ENCODE peak calls at places on chromosomes 1 and 21, in ten cellular contexts. One of them, this sample, is unnamed.

GRCh38 chr1:71307451-71307850 is 226.6 kb upstream of the ZRANB2 start:
- DNase-seq in breast epithelium: no peak
- DNase-seq in choroid plexus epithelial cell: peak; percentile 8
- DNase-seq in endodermal cell: no peak
- DNase-seq in AG04450: peak; percentile 3
- DNase-seq in heart left ventricle: peak; percentile 21
- DNase-seq in AG10803: peak; percentile 95
- DNase-seq in IMR-90: peak; percentile 19
- DNase-seq in stomach: no peak
- DNase-seq in upper lobe of left lung: no peak
- DNase-seq in this sample: peak; percentile 18

GRCh38 chr1:26110731-26111529 is 694 bp upstream of the PDIK1L start:
- DNase-seq in upper lobe of left lung: peak; percentile 81
- DNase-seq in endodermal cell: peak; percentile 91
- DNase-seq in IMR-90: peak; percentile 54
- DNase-seq in stomach: peak; percentile 87
- DNase-seq in AG10803: peak; percentile 65
- DNase-seq in AG04450: no peak
- DNase-seq in choroid plexus epithelial cell: peak; percentile 70
- DNase-seq in breast epithelium: peak; percentile 75
- DNase-seq in heart left ventricle: peak; percentile 81
- DNase-seq in this sample: peak; percentile 27

GRCh38 chr1:92965003-92965402 is 3.7 kb upstream of the DIPK1A start:
- DNase-seq in AG10803: no peak
- DNase-seq in stomach: no peak
- DNase-seq in IMR-90: no peak
- DNase-seq in AG04450: no peak
- DNase-seq in breast epithelium: no peak
- DNase-seq in heart left ventricle: no peak
- DNase-seq in endodermal cell: no peak
- DNase-seq in upper lobe of left lung: no peak
- DNase-seq in choroid plexus epithelial cell: no peak
- DNase-seq in this sample: no peak

GRCh38 chr1:224726783-224727182 is 110.7 kb downstream of the CNIH3 start:
- DNase-seq in IMR-90: peak; percentile 91
- DNase-seq in breast epithelium: no peak
- DNase-seq in AG04450: peak; percentile 85
- DNase-seq in endodermal cell: no peak
- DNase-seq in stomach: no peak
- DNase-seq in heart left ventricle: no peak
- DNase-seq in AG10803: peak; percentile 97
- DNase-seq in upper lobe of left lung: peak; percentile 42
- DNase-seq in choroid plexus epithelial cell: peak; percentile 91
- DNase-seq in this sample: peak; percentile 91

GRCh38 chr1:17010601-17011438 is 908 bp downstream of the ATP13A2 start:
- DNase-seq in IMR-90: peak; percentile 13
- DNase-seq in stomach: peak; percentile 63
- DNase-seq in AG10803: peak; percentile 56
- DNase-seq in AG04450: no peak
- DNase-seq in breast epithelium: peak; percentile 69
- DNase-seq in endodermal cell: peak; percentile 68
- DNase-seq in heart left ventricle: peak; percentile 71
- DNase-seq in choroid plexus epithelial cell: no peak
- DNase-seq in upper lobe of left lung: peak; percentile 49
- DNase-seq in this sample: no peak

GRCh38 chr1:43447891-43448708 is 5.6 kb downstream of the HYI start:
- DNase-seq in upper lobe of left lung: peak; percentile 14
- DNase-seq in AG04450: no peak
- DNase-seq in breast epithelium: no peak
- DNase-seq in choroid plexus epithelial cell: no peak
- DNase-seq in endodermal cell: peak; percentile 35
- DNase-seq in AG10803: no peak
- DNase-seq in stomach: peak; percentile 24
- DNase-seq in IMR-90: no peak
- DNase-seq in heart left ventricle: no peak
- DNase-seq in this sample: no peak

GRCh38 chr1:234413975-234414374 is 40.7 kb downstream of the COA6 start:
- DNase-seq in heart left ventricle: no peak
- DNase-seq in endodermal cell: no peak
- DNase-seq in stomach: no peak
- DNase-seq in AG04450: no peak
- DNase-seq in IMR-90: no peak
- DNase-seq in upper lobe of left lung: no peak
- DNase-seq in AG10803: no peak
- DNase-seq in breast epithelium: no peak
- DNase-seq in choroid plexus epithelial cell: no peak
- DNase-seq in this sample: no peak

GRCh38 chr21:46033410-46034404 is 52.1 kb downstream of the COL6A1 start:
- DNase-seq in breast epithelium: no peak
- DNase-seq in stomach: no peak
- DNase-seq in AG10803: no peak
- DNase-seq in heart left ventricle: no peak
- DNase-seq in endodermal cell: no peak
- DNase-seq in AG04450: peak; percentile 65
- DNase-seq in choroid plexus epithelial cell: no peak
- DNase-seq in upper lobe of left lung: no peak
- DNase-seq in IMR-90: peak; percentile 78
- DNase-seq in this sample: no peak

DNA sequence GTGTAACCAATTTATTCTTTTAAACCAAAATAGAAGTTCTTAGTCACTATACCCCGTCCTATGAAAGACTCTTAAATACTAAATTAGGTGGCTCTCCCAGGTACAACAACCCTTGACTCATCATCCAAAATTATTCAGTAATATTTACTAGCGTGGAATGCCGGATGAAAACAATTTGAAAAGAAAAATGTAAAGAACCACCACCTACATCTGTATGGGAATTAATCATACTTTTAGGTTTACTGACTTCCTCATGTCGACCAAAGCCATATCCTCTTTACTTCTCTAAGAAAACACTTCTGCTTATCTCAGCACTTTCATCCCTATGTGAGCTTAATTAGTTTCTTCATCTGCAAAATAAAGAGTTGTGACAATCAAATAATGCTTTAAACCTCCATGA is 139.6 kb downstream of the AKT3 start:
- DNase-seq in upper lobe of left lung: no peak
- DNase-seq in heart left ventricle: no peak
- DNase-seq in stomach: no peak
- DNase-seq in choroid plexus epithelial cell: no peak
- DNase-seq in endodermal cell: no peak
- DNase-seq in breast epithelium: no peak
- DNase-seq in IMR-90: no peak
- DNase-seq in AG04450: no peak
- DNase-seq in AG10803: no peak
- DNase-seq in this sample: no peak
- H3K4me3 ChIP-seq in upper lobe of left lung: no peak overlapping the region
- H3K4me3 ChIP-seq in heart left ventricle: no peak overlapping the region
- H3K4me3 ChIP-seq in stomach: no peak overlapping the region
- H3K4me3 ChIP-seq in choroid plexus epithelial cell: no peak overlapping the region
- H3K4me3 ChIP-seq in endodermal cell: no peak overlapping the region
- H3K4me3 ChIP-seq in breast epithelium: no peak overlapping the region
- H3K4me3 ChIP-seq in IMR-90: no peak overlapping the region
- H3K4me3 ChIP-seq in AG04450: no peak overlapping the region
- H3K4me3 ChIP-seq in AG10803: no peak overlapping the region
- H3K4me3 ChIP-seq in this sample: no peak overlapping the region

GRCh38 chr1:161166669-161167548 is 683 bp downstream of the PPOX start:
- DNase-seq in choroid plexus epithelial cell: no peak
- DNase-seq in upper lobe of left lung: no peak
- DNase-seq in AG10803: no peak
- DNase-seq in endodermal cell: peak; percentile 78
- DNase-seq in stomach: no peak
- DNase-seq in breast epithelium: no peak
- DNase-seq in heart left ventricle: no peak
- DNase-seq in IMR-90: no peak
- DNase-seq in AG04450: no peak
- DNase-seq in this sample: no peak
- TF ChIP-seq CTCF in choroid plexus epithelial cell: peak; percentile 2
- TF ChIP-seq CTCF in upper lobe of left lung: no peak
- TF ChIP-seq CTCF in AG10803: no peak
- TF ChIP-seq CTCF in endodermal cell: peak; percentile 20
- TF ChIP-seq CTCF in stomach: no peak
- TF ChIP-seq CTCF in breast epithelium: no peak
- TF ChIP-seq CTCF in heart left ventricle: no peak
- TF ChIP-seq CTCF in IMR-90: no peak
- TF ChIP-seq CTCF in AG04450: no peak
- TF ChIP-seq CTCF in this sample: no peak

GRCh38 chr1:110877364-110877763 is 4.4 kb downstream of the CD53 start:
- DNase-seq in IMR-90: no peak
- DNase-seq in endodermal cell: no peak
- DNase-seq in breast epithelium: no peak
- DNase-seq in stomach: no peak
- DNase-seq in upper lobe of left lung: no peak
- DNase-seq in heart left ventricle: no peak
- DNase-seq in AG10803: no peak
- DNase-seq in AG04450: no peak
- DNase-seq in choroid plexus epithelial cell: no peak
- DNase-seq in this sample: no peak
- H3K4me3 ChIP-seq in IMR-90: no peak overlapping the region
- H3K4me3 ChIP-seq in endodermal cell: no peak overlapping the region
- H3K4me3 ChIP-seq in breast epithelium: no peak overlapping the region
- H3K4me3 ChIP-seq in stomach: no peak overlapping the region
- H3K4me3 ChIP-seq in upper lobe of left lung: peak overlapping the region; percentile 22
- H3K4me3 ChIP-seq in heart left ventricle: no peak overlapping the region
- H3K4me3 ChIP-seq in AG10803: no peak overlapping the region
- H3K4me3 ChIP-seq in AG04450: no peak overlapping the region
- H3K4me3 ChIP-seq in choroid plexus epithelial cell: no peak overlapping the region
- H3K4me3 ChIP-seq in this sample: no peak overlapping the region

GRCh38 chr21:42688841-42689371 is 35.5 kb downstream of the PDE9A start:
- DNase-seq in AG10803: no peak
- DNase-seq in stomach: no peak
- DNase-seq in heart left ventricle: peak; percentile 26
- DNase-seq in upper lobe of left lung: no peak
- DNase-seq in endodermal cell: peak; percentile 64
- DNase-seq in choroid plexus epithelial cell: no peak
- DNase-seq in AG04450: no peak
- DNase-seq in IMR-90: no peak
- DNase-seq in breast epithelium: no peak
- DNase-seq in this sample: no peak
- TF ChIP-seq CTCF in AG10803: no peak
- TF ChIP-seq CTCF in stomach: no peak
- TF ChIP-seq CTCF in heart left ventricle: no peak
- TF ChIP-seq CTCF in upper lobe of left lung: no peak
- TF ChIP-seq CTCF in endodermal cell: peak; percentile 55
- TF ChIP-seq CTCF in choroid plexus epithelial cell: no peak
- TF ChIP-seq CTCF in AG04450: no peak
- TF ChIP-seq CTCF in IMR-90: no peak
- TF ChIP-seq CTCF in breast epithelium: no peak
- TF ChIP-seq CTCF in this sample: no peak

GRCh38 chr1:2192031-2192995 is 2.3 kb downstream of the FAAP20 start:
- DNase-seq in heart left ventricle: no peak
- DNase-seq in AG10803: peak; percentile 83
- DNase-seq in endodermal cell: no peak
- DNase-seq in upper lobe of left lung: peak; percentile 69
- DNase-seq in choroid plexus epithelial cell: peak; percentile 81
- DNase-seq in IMR-90: peak; percentile 70
- DNase-seq in AG04450: no peak
- DNase-seq in stomach: no peak
- DNase-seq in breast epithelium: no peak
- DNase-seq in this sample: no peak
- H3K4me3 ChIP-seq in heart left ventricle: peak overlapping the region; percentile 12
- H3K4me3 ChIP-seq in AG10803: peak overlapping the region; percentile 26
- H3K4me3 ChIP-seq in endodermal cell: peak overlapping the region; percentile 23
- H3K4me3 ChIP-seq in upper lobe of left lung: no peak overlapping the region
- H3K4me3 ChIP-seq in choroid plexus epithelial cell: no peak overlapping the region
- H3K4me3 ChIP-seq in IMR-90: no peak overlapping the region
- H3K4me3 ChIP-seq in AG04450: peak overlapping the region; percentile 37
- H3K4me3 ChIP-seq in stomach: no peak overlapping the region
- H3K4me3 ChIP-seq in breast epithelium: peak overlapping the region; percentile 32
- H3K4me3 ChIP-seq in this sample: no peak overlapping the region

GRCh38 chr1:50959913-50960844 is at the start of gene FAF1:
- DNase-seq in choroid plexus epithelial cell: peak; percentile 97
- DNase-seq in heart left ventricle: peak; percentile 97
- DNase-seq in breast epithelium: peak; percentile 97
- DNase-seq in AG04450: peak; percentile 78
- DNase-seq in AG10803: peak; percentile 94
- DNase-seq in stomach: peak; percentile 98
- DNase-seq in upper lobe of left lung: peak; percentile 97
- DNase-seq in endodermal cell: peak; percentile 99
- DNase-seq in IMR-90: peak; percentile 95
- DNase-seq in this sample: peak; percentile 90
- TF ChIP-seq CTCF in choroid plexus epithelial cell: peak; percentile 37
- TF ChIP-seq CTCF in heart left ventricle: no peak
- TF ChIP-seq CTCF in breast epithelium: peak; percentile 10
- TF ChIP-seq CTCF in AG04450: peak; percentile 25
- TF ChIP-seq CTCF in AG10803: peak; percentile 17
- TF ChIP-seq CTCF in stomach: peak; percentile 12
- TF ChIP-seq CTCF in upper lobe of left lung: peak; percentile 83
- TF ChIP-seq CTCF in endodermal cell: peak; percentile 63
- TF ChIP-seq CTCF in IMR-90: peak; percentile 21
- TF ChIP-seq CTCF in this sample: peak; percentile 19

GRCh38 chr1:116167625-116168276 is 56.6 kb downstream of the MAB21L3 start:
- DNase-seq in endodermal cell: peak; percentile 79
- DNase-seq in heart left ventricle: peak; percentile 33
- DNase-seq in AG04450: no peak
- DNase-seq in upper lobe of left lung: peak; percentile 43
- DNase-seq in stomach: peak; percentile 27
- DNase-seq in IMR-90: no peak
- DNase-seq in breast epithelium: no peak
- DNase-seq in choroid plexus epithelial cell: peak; percentile 18
- DNase-seq in AG10803: peak; percentile 12
- DNase-seq in this sample: no peak
- H3K4me3 ChIP-seq in endodermal cell: peak overlapping the region; percentile 70
- H3K4me3 ChIP-seq in heart left ventricle: peak overlapping the region; percentile 55
- H3K4me3 ChIP-seq in AG04450: peak overlapping the region; percentile 41
- H3K4me3 ChIP-seq in upper lobe of left lung: peak overlapping the region; percentile 67
- H3K4me3 ChIP-seq in stomach: peak overlapping the region; percentile 58
- H3K4me3 ChIP-seq in IMR-90: peak overlapping the region; percentile 46
- H3K4me3 ChIP-seq in breast epithelium: peak overlapping the region; percentile 78
- H3K4me3 ChIP-seq in choroid plexus epithelial cell: peak overlapping the region; percentile 64
- H3K4me3 ChIP-seq in AG10803: peak overlapping the region; percentile 60
- H3K4me3 ChIP-seq in this sample: peak overlapping the region; percentile 50